ENCODE peak calls at places on chromosomes 6 and 20, in seven cellular contexts. U is epithelial cell of esophagus, B is thyroid gland, I is adrenal gland, S is hypothalamus, M is glutamatergic neuron, H is NCI-H774. X is an unnamed sample.

GRCh38 chr20:19711126-19711525 is 46.9 kb upstream of the RIN2 start:
- DNase-seq in U (no peak), B (no peak), I (no peak), S (no peak), M (no peak), H (no peak), X (no peak)

GRCh38 chr6:125195526-125195925 is 42.0 kb downstream of the TPD52L1 start:
- DNase-seq in U (no peak), B (peak; percentile 44), I (no peak), S (no peak), M (no peak), H (no peak), X (no peak)

GRCh38 chr20:57851025-57851682 is 141.3 kb upstream of the PMEPA1 start:
- DNase-seq in U (no peak), B (no peak), I (no peak), S (no peak), M (no peak), H (no peak), X (no peak)

GRCh38 chr6:56902551-56903464 is 52.1 kb upstream of the BEND6 start:
- DNase-seq in U (peak; percentile 39), B (no peak), I (no peak), S (no peak), M (no peak), H (no peak), X (peak; percentile 39)

GRCh38 chr6:34142599-34142998 is 3.3 kb downstream of the GRM4 start:
- DNase-seq in U (peak; percentile 51), B (peak; percentile 7), I (peak; percentile 39), S (no peak), M (peak; percentile 72), H (no peak), X (no peak)

GRCh38 chr6:9126845-9127560 is 691.7 kb upstream of the SLC35B3 start:
- DNase-seq in U (peak; percentile 84), B (no peak), I (no peak), S (no peak), M (no peak), H (no peak), X (no peak)

GRCh38 chr20:20437314-20437713 is 69.4 kb downstream of the INSM1 start:
- DNase-seq in U (no peak), B (no peak), I (no peak), S (no peak), M (no peak), H (no peak), X (no peak)

GRCh38 chr20:1277529-1278322 is 11.6 kb downstream of the SNPH start:
- DNase-seq in U (no peak), B (no peak), I (no peak), S (no peak), M (no peak), H (no peak), X (no peak)